ENCODE peak calls at places on chromosomes 13 and 19, in five cellular contexts. One of them, this sample, is unnamed.
A peak's percentile ranks its signal among the peaks of the same experiment; 100 is the strongest.

GRCh38 chr19:35123573-35123972 is 8.0 kb downstream of the FXYD3 start:
- DNase-seq in amniotic stem cell: no peak
- DNase-seq in BJ: no peak
- DNase-seq in stimulated activated CD4-positive, alpha-beta T cell treated with anti-CD3 and anti-CD28 coated beads, Interleukin-4, amount 100 ng/mL, for 1 hour: no peak
- DNase-seq in EL: no peak
- DNase-seq in this sample: no peak

GRCh38 chr19:18051887-18052286 is 34.8 kb downstream of the IL12RB1 start:
- DNase-seq in stimulated activated CD4-positive, alpha-beta T cell treated with anti-CD3 and anti-CD28 coated beads, Interleukin-4, amount 100 ng/mL, for 1 hour: no peak
- DNase-seq in amniotic stem cell: no peak
- DNase-seq in BJ: no peak
- DNase-seq in EL: no peak
- DNase-seq in this sample: no peak

GRCh38 chr13:39900106-39900750 is 244.8 kb downstream of the COG6 start:
- DNase-seq in EL: no peak
- DNase-seq in amniotic stem cell: no peak
- DNase-seq in stimulated activated CD4-positive, alpha-beta T cell treated with anti-CD3 and anti-CD28 coated beads, Interleukin-4, amount 100 ng/mL, for 1 hour: no peak
- DNase-seq in BJ: no peak
- DNase-seq in this sample: no peak

GRCh38 chr13:113407531-113408393 is 43.8 kb upstream of the GRTP1 start:
- DNase-seq in BJ: no peak
- DNase-seq in amniotic stem cell: no peak
- DNase-seq in stimulated activated CD4-positive, alpha-beta T cell treated with anti-CD3 and anti-CD28 coated beads, Interleukin-4, amount 100 ng/mL, for 1 hour: no peak
- DNase-seq in EL: no peak
- DNase-seq in this sample: no peak

GRCh38 chr13:93614776-93615175 is 388.2 kb downstream of the GPC6 start:
- DNase-seq in stimulated activated CD4-positive, alpha-beta T cell treated with anti-CD3 and anti-CD28 coated beads, Interleukin-4, amount 100 ng/mL, for 1 hour: no peak
- DNase-seq in BJ: no peak
- DNase-seq in EL: no peak
- DNase-seq in amniotic stem cell: no peak
- DNase-seq in this sample: no peak

GRCh38 chr19:38721977-38722773 is 22.1 kb downstream of the CAPN12 start:
- DNase-seq in amniotic stem cell: no peak
- DNase-seq in EL: no peak
- DNase-seq in stimulated activated CD4-positive, alpha-beta T cell treated with anti-CD3 and anti-CD28 coated beads, Interleukin-4, amount 100 ng/mL, for 1 hour: no peak
- DNase-seq in BJ: no peak
- DNase-seq in this sample: no peak

GRCh38 chr13:32889986-32890565 is 126.1 kb upstream of the KL start:
- DNase-seq in amniotic stem cell: no peak
- DNase-seq in stimulated activated CD4-positive, alpha-beta T cell treated with anti-CD3 and anti-CD28 coated beads, Interleukin-4, amount 100 ng/mL, for 1 hour: no peak
- DNase-seq in BJ: no peak
- DNase-seq in EL: peak; percentile 11
- DNase-seq in this sample: no peak

GRCh38 chr19:3465552-3465951 is 14.8 kb downstream of the SMIM24 start:
- DNase-seq in EL: no peak
- DNase-seq in stimulated activated CD4-positive, alpha-beta T cell treated with anti-CD3 and anti-CD28 coated beads, Interleukin-4, amount 100 ng/mL, for 1 hour: no peak
- DNase-seq in BJ: no peak
- DNase-seq in amniotic stem cell: no peak
- DNase-seq in this sample: no peak

GRCh38 chr19:54114340-54114826 is 1.1 kb downstream of the TFPT start:
- DNase-seq in BJ: no peak
- DNase-seq in amniotic stem cell: no peak
- DNase-seq in stimulated activated CD4-positive, alpha-beta T cell treated with anti-CD3 and anti-CD28 coated beads, Interleukin-4, amount 100 ng/mL, for 1 hour: peak; percentile 34
- DNase-seq in EL: peak; percentile 52
- DNase-seq in this sample: no peak

GRCh38 chr13:75669706-75670105 is 33.6 kb downstream of the LMO7 start:
- DNase-seq in EL: no peak
- DNase-seq in amniotic stem cell: no peak
- DNase-seq in BJ: no peak
- DNase-seq in stimulated activated CD4-positive, alpha-beta T cell treated with anti-CD3 and anti-CD28 coated beads, Interleukin-4, amount 100 ng/mL, for 1 hour: no peak
- DNase-seq in this sample: no peak

GRCh38 chr19:51240866-51241265 is 10.0 kb upstream of the SIGLECL1 start:
- DNase-seq in BJ: no peak
- DNase-seq in EL: no peak
- DNase-seq in stimulated activated CD4-positive, alpha-beta T cell treated with anti-CD3 and anti-CD28 coated beads, Interleukin-4, amount 100 ng/mL, for 1 hour: no peak
- DNase-seq in amniotic stem cell: no peak
- DNase-seq in this sample: no peak

GRCh38 chr19:1592023-1592754 is 476 bp downstream of the MBD3 start:
- DNase-seq in BJ: peak; percentile 25
- DNase-seq in amniotic stem cell: peak; percentile 72
- DNase-seq in stimulated activated CD4-positive, alpha-beta T cell treated with anti-CD3 and anti-CD28 coated beads, Interleukin-4, amount 100 ng/mL, for 1 hour: peak; percentile 84
- DNase-seq in EL: peak; percentile 90
- DNase-seq in this sample: peak; percentile 75

GRCh38 chr13:113539176-113539575 is 45.4 kb upstream of the TFDP1 start:
- DNase-seq in amniotic stem cell: no peak
- DNase-seq in EL: no peak
- DNase-seq in BJ: no peak
- DNase-seq in stimulated activated CD4-positive, alpha-beta T cell treated with anti-CD3 and anti-CD28 coated beads, Interleukin-4, amount 100 ng/mL, for 1 hour: no peak
- DNase-seq in this sample: no peak

GRCh38 chr13:99926014-99926731 is 45.4 kb downstream of the ZIC5 start:
- DNase-seq in BJ: no peak
- DNase-seq in stimulated activated CD4-positive, alpha-beta T cell treated with anti-CD3 and anti-CD28 coated beads, Interleukin-4, amount 100 ng/mL, for 1 hour: no peak
- DNase-seq in amniotic stem cell: no peak
- DNase-seq in EL: peak; percentile 25
- DNase-seq in this sample: no peak

GRCh38 chr19:18612772-18613588 is at the start of gene TMEM59L:
- DNase-seq in amniotic stem cell: no peak
- DNase-seq in EL: no peak
- DNase-seq in BJ: no peak
- DNase-seq in stimulated activated CD4-positive, alpha-beta T cell treated with anti-CD3 and anti-CD28 coated beads, Interleukin-4, amount 100 ng/mL, for 1 hour: peak; percentile 53
- DNase-seq in this sample: no peak

GRCh38 chr13:42894765-42895181 is 97.3 kb downstream of the EPSTI1 start:
- DNase-seq in BJ: no peak
- DNase-seq in EL: peak; percentile 41
- DNase-seq in stimulated activated CD4-positive, alpha-beta T cell treated with anti-CD3 and anti-CD28 coated beads, Interleukin-4, amount 100 ng/mL, for 1 hour: no peak
- DNase-seq in amniotic stem cell: no peak
- DNase-seq in this sample: no peak

GRCh38 chr13:78497702-78498319 is 105.5 kb downstream of the POU4F1 start:
- DNase-seq in EL: no peak
- DNase-seq in stimulated activated CD4-positive, alpha-beta T cell treated with anti-CD3 and anti-CD28 coated beads, Interleukin-4, amount 100 ng/mL, for 1 hour: no peak
- DNase-seq in amniotic stem cell: no peak
- DNase-seq in BJ: no peak
- DNase-seq in this sample: no peak

GRCh38 chr13:37481005-37481857 is 117.3 kb downstream of the POSTN start:
- DNase-seq in EL: no peak
- DNase-seq in stimulated activated CD4-positive, alpha-beta T cell treated with anti-CD3 and anti-CD28 coated beads, Interleukin-4, amount 100 ng/mL, for 1 hour: no peak
- DNase-seq in amniotic stem cell: no peak
- DNase-seq in BJ: no peak
- DNase-seq in this sample: no peak

GRCh38 chr13:72437458-72437857 is 290.0 kb downstream of the MZT1 start:
- DNase-seq in EL: peak; percentile 83
- DNase-seq in amniotic stem cell: peak; percentile 28
- DNase-seq in BJ: peak; percentile 29
- DNase-seq in stimulated activated CD4-positive, alpha-beta T cell treated with anti-CD3 and anti-CD28 coated beads, Interleukin-4, amount 100 ng/mL, for 1 hour: no peak
- DNase-seq in this sample: peak; percentile 37

This sample was measured in GM04504.